ENCODE peak calls at places on chromosomes 11 and 22, in four cellular contexts. R is H9, K is neural progenitor cell, Y is GM23248. Q is an unnamed sample. For H4K20me1, the result is how much of the 10 kb centered on the place peaks cover.

GRCh38 chr11:44286268-44286880 is 23.6 kb downstream of the ALX4 start:
- DNase-seq in R (peak), K (peak), Y (peak), Q (peak)

GRCh38 chr22:37060801-37061610 is 9.5 kb downstream of the KCTD17 start:
- DNase-seq in K (no peak), R (no peak), Y (no peak), Q (no peak)

GRCh38 chr11:63567044-63567840 is 4.1 kb upstream of the PLAAT2 start:
- DNase-seq in Y (peak), K (no peak), R (peak), Q (no peak)

GRCh38 chr11:134604886-134605285 is 192.8 kb upstream of the B3GAT1 start:
- DNase-seq in K (no peak), R (peak), Y (no peak), Q (no peak)

GRCh38 chr11:113806403-113806802 is 26.8 kb downstream of the CLDN25 start:
- DNase-seq in K (peak), R (peak), Y (peak), Q (peak)

GRCh38 chr11:85949798-85950197 is 94.6 kb downstream of the CCDC83 start:
- DNase-seq in Y (no peak), K (no peak), R (no peak), Q (peak)

GRCh38 chr22:23068832-23069385 is 1.4 kb upstream of the GNAZ start:
- DNase-seq in K (no peak), R (peak), Y (no peak), Q (no peak)

GRCh38 chr22:35131423-35132050 is 65.6 kb downstream of the ISX start:
- DNase-seq in K (no peak), Y (no peak), R (no peak), Q (no peak)

GRCh38 chr11:126366064-126366822 is 10.8 kb downstream of the ST3GAL4 start:
- DNase-seq in K (no peak), R (no peak), Y (no peak), Q (no peak)

GRCh38 chr11:129917231-129917630 is 21.9 kb upstream of the NFRKB start:
- DNase-seq in Y (peak), K (no peak), R (no peak), Q (no peak)

GRCh38 chr11:36455658-36456111 is 54.4 kb downstream of the TRAF6 start:
- DNase-seq in Y (peak), R (no peak), K (peak), Q (no peak)

GRCh38 chr11:68948948-68949347 is 31.8 kb downstream of the MRGPRD start:
- DNase-seq in R (no peak), Y (no peak), K (no peak), Q (no peak)

GRCh38 chr11:17979770-17980371 is 33.0 kb downstream of the SERGEF start:
- DNase-seq in Y (peak), R (peak), K (peak), Q (peak)

GRCh38 chr11:62721994-62722393 is 5.3 kb downstream of the HNRNPUL2 start:
- DNase-seq in Y (peak), K (peak), R (no peak), Q (no peak)

GRCh38 chr11:74485868-74486267 is 7.7 kb downstream of the LIPT2 start:
- DNase-seq in R (no peak), K (no peak), Y (no peak), Q (no peak)

GRCh38 chr22:32801436-32802290 is at the start of gene TIMP3:
- DNase-seq in K (peak), R (peak), Y (peak), Q (no peak)

GRCh38 chr22:40009953-40010751 is 15.4 kb downstream of the FAM83F start:
- DNase-seq in Y (no peak), R (no peak), K (no peak), Q (no peak)

GRCh38 chr11:67230406-67230805 is 35.9 kb upstream of the GRK2 start:
- DNase-seq in Y (no peak), K (no peak), R (no peak), Q (no peak)

GRCh38 chr11:89477175-89477574 is 14.0 kb downstream of the NOX4 start:
- DNase-seq in Y (no peak), K (peak), R (peak), Q (no peak)

GRCh38 chr11:93775289-93775688 is 8.8 kb upstream of the MED17 start:
- DNase-seq in R (peak), Y (peak), K (peak), Q (peak)

GRCh38 chr11:96272542-96273306 is 70.3 kb downstream of the MAML2 start:
- DNase-seq in Y (peak), K (no peak), R (no peak), Q (no peak)

GRCh38 chr22:32080904-32081303 is 37.8 kb downstream of the SLC5A1 start:
- DNase-seq in Y (peak), R (peak), K (peak), Q (peak)

GRCh38 chr11:61587541-61587941 is 6.7 kb upstream of the SYT7 start:
- DNase-seq in R (peak), Y (peak), K (peak), Q (no peak)

GRCh38 chr11:3341298-3341697 is 37.6 kb downstream of the ZNF195 start:
- DNase-seq in R (peak), K (peak), Y (peak), Q (peak)

GRCh38 chr22:30871391-30872281 is 96.9 kb downstream of the MORC2 start:
- DNase-seq in R (peak), Y (no peak), K (no peak), Q (no peak)

GRCh38 chr11:131973017-131973416 is 602.6 kb downstream of the NTM start:
- DNase-seq in R (no peak), K (no peak), Y (no peak), Q (no peak)

GRCh38 chr22:50625131-50625567 is 2.8 kb downstream of the ARSA start:
- DNase-seq in Y (no peak), R (no peak), K (no peak), Q (no peak)

GRCh38 chr11:118180300-118180703 is 3.9 kb upstream of the SCN2B start:
- DNase-seq in K (peak), Y (peak), R (peak), Q (peak)

GRCh38 chr11:125935056-125935455 is 10.8 kb upstream of the VSIG10L2 start:
- DNase-seq in K (no peak), Y (no peak), R (no peak), Q (no peak)

GRCh38 chr11:113874920-113875413 is 405 bp downstream of the USP28 start:
- DNase-seq in R (no peak), Y (no peak), K (peak), Q (peak)

GRCh38 chr11:112292785-112293407 is 32.2 kb upstream of the PLET1 start:
- DNase-seq in R (no peak), K (no peak), Y (peak), Q (peak)

GRCh38 chr11:11500744-11501487 is 120.9 kb downstream of the GALNT18 start:
- DNase-seq in K (no peak), R (peak), Y (no peak), Q (no peak)

GRCh38 chr11:71385091-71385490 is 63.1 kb downstream of the DHCR7 start:
- DNase-seq in Y (no peak), R (no peak), K (no peak), Q (no peak)

GRCh38 chr11:69509846-69510390 is 28.5 kb downstream of the LINC01488 start:
- DNase-seq in K (no peak), R (no peak), Y (no peak), Q (no peak)

GRCh38 chr11:134945993-134946392 is 534.0 kb upstream of the B3GAT1 start:
- DNase-seq in R (peak), K (no peak), Y (no peak), Q (no peak)

GRCh38 chr11:127713226-127713625 is 712.7 kb upstream of the KIRREL3 start:
- DNase-seq in K (no peak), R (no peak), Y (no peak), Q (no peak)

GRCh38 chr11:105156231-105156630 is 16.7 kb upstream of the CARD18 start:
- DNase-seq in K (peak), R (no peak), Y (no peak), Q (no peak)

GRCh38 chr11:85132839-85133238 is 494.3 kb downstream of the DLG2 start:
- DNase-seq in K (peak), Y (peak), R (peak), Q (no peak)

GRCh38 chr22:44455963-44456358 is 42.1 kb downstream of the RTL6 start:
- DNase-seq in Y (no peak), R (no peak), K (no peak), Q (no peak)

GRCh38 chr22:44456661-44457412 is 41.2 kb downstream of the RTL6 start:
- DNase-seq in K (no peak), R (no peak), Y (no peak), Q (no peak)

GRCh38 chr22:44460287-44461082 is 37.5 kb downstream of the RTL6 start:
- DNase-seq in Y (no peak), R (no peak), K (no peak), Q (no peak)

GRCh38 chr22:44459041-44459440 is 39.0 kb downstream of the RTL6 start:
- DNase-seq in K (no peak), R (no peak), Y (no peak), Q (no peak)

GRCh38 chr22:44458044-44459020 is 39.7 kb downstream of the RTL6 start:
- DNase-seq in K (no peak), Y (no peak), R (no peak), Q (no peak)
- H2AFZ ChIP-seq in K (no peak), Y (no peak), R (no peak), Q (no peak)

DNA sequence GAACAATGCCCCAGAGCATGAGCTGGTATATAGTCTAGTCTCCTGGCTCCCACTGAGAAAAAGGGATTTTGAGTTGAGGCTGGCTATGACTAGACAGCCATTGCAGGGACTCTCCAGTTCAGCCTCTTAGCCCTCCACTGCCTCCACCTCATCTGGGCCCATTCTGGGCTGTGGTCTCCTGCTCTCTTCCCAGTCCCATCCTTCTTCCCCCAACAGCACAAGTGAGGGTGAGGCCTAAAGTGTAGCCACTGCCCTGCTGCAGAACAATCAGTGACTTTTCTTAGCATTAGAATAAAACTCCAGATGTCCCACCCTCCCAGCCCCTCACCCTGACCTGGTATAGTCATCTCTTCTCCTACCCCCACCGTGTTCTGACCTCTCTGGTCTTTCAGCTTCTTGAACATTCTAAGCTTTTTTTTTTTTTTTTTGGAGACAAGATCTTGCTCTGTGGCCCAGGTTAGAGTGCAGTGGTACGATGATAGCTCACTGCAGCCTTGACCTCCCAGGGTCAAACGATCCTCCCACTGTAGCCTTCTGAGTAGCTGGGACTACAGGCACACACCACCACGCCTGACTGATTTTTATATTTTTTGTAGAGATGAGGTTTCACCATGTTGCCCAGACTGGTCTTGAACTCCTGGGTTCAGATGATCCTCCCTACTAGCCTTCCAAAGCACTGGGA is 4.3 kb downstream of the MED15 start:
- DNase-seq in Y (no peak), R (no peak), K (no peak), Q (no peak)
- H4K20me1 ChIP-seq in Y (under half), R (under half), K (half or more), Q (under half)

GRCh38 chr11:8018742-8019631 is 31.9 kb downstream of the EIF3F start:
- DNase-seq in R (peak), K (peak), Y (peak), Q (no peak)

GRCh38 chr11:8017894-8018741 is 31.0 kb downstream of the EIF3F start:
- DNase-seq in Y (peak), R (peak), K (peak), Q (no peak)

GRCh38 chr11:8021920-8022319 is 34.8 kb downstream of the EIF3F start:
- DNase-seq in R (no peak), Y (no peak), K (no peak), Q (no peak)

GRCh38 chr11:8017071-8017470 is 29.9 kb downstream of the EIF3F start:
- DNase-seq in R (peak), Y (no peak), K (no peak), Q (no peak)

GRCh38 chr11:8019671-8020597 is 32.8 kb downstream of the EIF3F start:
- DNase-seq in Y (peak), K (peak), R (peak), Q (no peak)
- H2AFZ ChIP-seq in Y (peak), K (no peak), R (no peak), Q (no peak)

GRCh38 chr22:46098525-46099475 is 51.5 kb upstream of the PPARA start:
- DNase-seq in Y (no peak), K (no peak), R (no peak), Q (no peak)

GRCh38 chr22:46097268-46097900 is 52.9 kb upstream of the PPARA start:
- DNase-seq in R (no peak), Y (no peak), K (no peak), Q (no peak)

GRCh38 chr22:46102159-46102558 is 48.2 kb upstream of the PPARA start:
- DNase-seq in K (no peak), Y (peak), R (no peak), Q (no peak)

GRCh38 chr22:46100401-46101105 is 49.8 kb upstream of the PPARA start:
- DNase-seq in R (no peak), Y (peak), K (no peak), Q (no peak)

GRCh38 chr22:46099740-46100139 is 50.6 kb upstream of the PPARA start:
- DNase-seq in K (no peak), Y (no peak), R (no peak), Q (no peak)
- H4K20me1 ChIP-seq in K (under half), Y (under half), R (under half), Q (under half)